ENCODE peak calls at places on chromosome 5, in five cellular contexts. One of them, this sample, is unnamed.

GRCh38 chr5:149549461-149550266 is 1.6 kb downstream of the CSNK1A1 start:
- DNase-seq in tibial artery: no peak
- DNase-seq in psoas muscle: no peak
- DNase-seq in progenitor cell of endocrine pancreas: no peak
- DNase-seq in AG10803: peak
- DNase-seq in this sample: peak

GRCh38 chr5:59790399-59791130 is 103.0 kb downstream of the PDE4D start:
- DNase-seq in tibial artery: no peak
- DNase-seq in psoas muscle: no peak
- DNase-seq in progenitor cell of endocrine pancreas: no peak
- DNase-seq in AG10803: peak
- DNase-seq in this sample: no peak

GRCh38 chr5:52856564-52856963 is 68.8 kb downstream of the ITGA1 start:
- DNase-seq in AG10803: peak
- DNase-seq in psoas muscle: no peak
- DNase-seq in progenitor cell of endocrine pancreas: no peak
- DNase-seq in tibial artery: no peak
- DNase-seq in this sample: no peak

GRCh38 chr5:17248999-17249634 is 31.7 kb downstream of the BASP1 start:
- DNase-seq in progenitor cell of endocrine pancreas: no peak
- DNase-seq in tibial artery: peak
- DNase-seq in AG10803: peak
- DNase-seq in psoas muscle: no peak
- DNase-seq in this sample: no peak

GRCh38 chr5:5711112-5711511 is 288.6 kb downstream of the ICE1 start:
- DNase-seq in psoas muscle: no peak
- DNase-seq in progenitor cell of endocrine pancreas: no peak
- DNase-seq in tibial artery: no peak
- DNase-seq in AG10803: no peak
- DNase-seq in this sample: no peak

GRCh38 chr5:76403713-76403962 is 553 bp downstream of the IQGAP2 start:
- DNase-seq in tibial artery: no peak
- DNase-seq in psoas muscle: no peak
- DNase-seq in progenitor cell of endocrine pancreas: no peak
- DNase-seq in AG10803: no peak
- DNase-seq in this sample: peak

GRCh38 chr5:171477101-171477500 is 57.7 kb downstream of the FGF18 start:
- DNase-seq in AG10803: no peak
- DNase-seq in tibial artery: no peak
- DNase-seq in psoas muscle: no peak
- DNase-seq in progenitor cell of endocrine pancreas: no peak
- DNase-seq in this sample: no peak

GRCh38 chr5:168404366-168404765 is 81.9 kb upstream of the RARS1 start:
- DNase-seq in progenitor cell of endocrine pancreas: no peak
- DNase-seq in AG10803: peak
- DNase-seq in tibial artery: no peak
- DNase-seq in psoas muscle: no peak
- DNase-seq in this sample: no peak

GRCh38 chr5:8908055-8908683 is 637.7 kb downstream of the SEMA5A start:
- DNase-seq in tibial artery: no peak
- DNase-seq in psoas muscle: no peak
- DNase-seq in progenitor cell of endocrine pancreas: peak
- DNase-seq in AG10803: no peak
- DNase-seq in this sample: no peak

GRCh38 chr5:171313481-171314206 is 4.6 kb downstream of the TLX3 start:
- DNase-seq in psoas muscle: no peak
- DNase-seq in progenitor cell of endocrine pancreas: no peak
- DNase-seq in tibial artery: peak
- DNase-seq in AG10803: no peak
- DNase-seq in this sample: no peak

GRCh38 chr5:117454716-117455212 is 880.1 kb upstream of the SEMA6A start:
- DNase-seq in progenitor cell of endocrine pancreas: peak
- DNase-seq in tibial artery: peak
- DNase-seq in psoas muscle: peak
- DNase-seq in AG10803: peak
- DNase-seq in this sample: no peak

GRCh38 chr5:106172681-106173532 is 1497.8 kb downstream of the EFNA5 start:
- DNase-seq in tibial artery: no peak
- DNase-seq in progenitor cell of endocrine pancreas: no peak
- DNase-seq in psoas muscle: no peak
- DNase-seq in AG10803: no peak
- DNase-seq in this sample: no peak

GRCh38 chr5:22521521-22521920 is 331.6 kb downstream of the CDH12 start:
- DNase-seq in progenitor cell of endocrine pancreas: no peak
- DNase-seq in AG10803: no peak
- DNase-seq in psoas muscle: no peak
- DNase-seq in tibial artery: no peak
- DNase-seq in this sample: no peak

GRCh38 chr5:37831821-37832524 is 7.9 kb downstream of the GDNF start:
- DNase-seq in tibial artery: no peak
- DNase-seq in AG10803: peak
- DNase-seq in progenitor cell of endocrine pancreas: no peak
- DNase-seq in psoas muscle: no peak
- DNase-seq in this sample: no peak

GRCh38 chr5:157568717-157569116 is 6.9 kb downstream of the ADAM19 start:
- DNase-seq in psoas muscle: no peak
- DNase-seq in progenitor cell of endocrine pancreas: no peak
- DNase-seq in tibial artery: no peak
- DNase-seq in AG10803: no peak
- DNase-seq in this sample: no peak

GRCh38 chr5:109852371-109853160 is 162.8 kb downstream of the MAN2A1 start:
- DNase-seq in AG10803: peak
- DNase-seq in tibial artery: no peak
- DNase-seq in psoas muscle: no peak
- DNase-seq in progenitor cell of endocrine pancreas: no peak
- DNase-seq in this sample: no peak

GRCh38 chr5:106766913-106767312 is 903.8 kb downstream of the EFNA5 start:
- DNase-seq in tibial artery: no peak
- DNase-seq in psoas muscle: no peak
- DNase-seq in progenitor cell of endocrine pancreas: no peak
- DNase-seq in AG10803: no peak
- DNase-seq in this sample: no peak

GRCh38 chr5:16552666-16553343 is 64.0 kb downstream of the RETREG1 start:
- DNase-seq in progenitor cell of endocrine pancreas: peak
- DNase-seq in tibial artery: peak
- DNase-seq in AG10803: peak
- DNase-seq in psoas muscle: peak
- DNase-seq in this sample: no peak

GRCh38 chr5:142320851-142321560 is 3.8 kb downstream of the SPRY4 start:
- DNase-seq in AG10803: no peak
- DNase-seq in psoas muscle: no peak
- DNase-seq in progenitor cell of endocrine pancreas: no peak
- DNase-seq in tibial artery: no peak
- DNase-seq in this sample: no peak

GRCh38 chr5:73405691-73406090 is 42.9 kb downstream of the FOXD1 start:
- DNase-seq in progenitor cell of endocrine pancreas: no peak
- DNase-seq in psoas muscle: no peak
- DNase-seq in AG10803: no peak
- DNase-seq in tibial artery: no peak
- DNase-seq in this sample: no peak

GRCh38 chr5:125088522-125089105 is 342.2 kb upstream of the ZNF608 start:
- DNase-seq in psoas muscle: no peak
- DNase-seq in progenitor cell of endocrine pancreas: no peak
- DNase-seq in AG10803: no peak
- DNase-seq in tibial artery: no peak
- DNase-seq in this sample: no peak

GRCh38 chr5:127392762-127393161 is 102.2 kb downstream of the MEGF10 start:
- DNase-seq in tibial artery: no peak
- DNase-seq in psoas muscle: no peak
- DNase-seq in AG10803: no peak
- DNase-seq in progenitor cell of endocrine pancreas: no peak
- DNase-seq in this sample: no peak

DNA sequence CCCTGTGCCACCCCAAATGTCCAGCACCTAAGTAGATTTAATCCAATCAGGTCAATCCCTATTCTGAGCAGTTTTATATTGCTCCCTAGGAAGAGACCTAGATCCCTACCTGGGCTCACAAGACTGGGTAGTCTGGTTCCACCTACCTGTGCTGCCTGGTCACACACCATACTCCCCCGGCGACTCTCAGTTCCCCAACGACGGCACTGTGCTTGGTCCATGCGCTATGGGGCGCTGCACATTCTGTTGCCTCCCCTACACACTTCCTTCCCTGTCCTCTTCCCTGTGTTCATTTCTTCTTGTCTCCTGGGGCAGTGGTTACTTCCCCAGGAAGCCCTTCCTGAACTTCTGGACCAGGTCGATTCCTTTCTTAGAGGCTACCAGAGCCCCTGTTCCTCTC is 109.9 kb upstream of the IL12B start:
- DNase-seq in AG10803: no peak
- DNase-seq in psoas muscle: no peak
- DNase-seq in tibial artery: no peak
- DNase-seq in progenitor cell of endocrine pancreas: no peak
- DNase-seq in this sample: no peak
- TF ChIP-seq CTCF in AG10803: no peak
- TF ChIP-seq CTCF in psoas muscle: no peak
- TF ChIP-seq CTCF in tibial artery: no peak
- TF ChIP-seq CTCF in progenitor cell of endocrine pancreas: no peak
- TF ChIP-seq CTCF in this sample: no peak

DNA sequence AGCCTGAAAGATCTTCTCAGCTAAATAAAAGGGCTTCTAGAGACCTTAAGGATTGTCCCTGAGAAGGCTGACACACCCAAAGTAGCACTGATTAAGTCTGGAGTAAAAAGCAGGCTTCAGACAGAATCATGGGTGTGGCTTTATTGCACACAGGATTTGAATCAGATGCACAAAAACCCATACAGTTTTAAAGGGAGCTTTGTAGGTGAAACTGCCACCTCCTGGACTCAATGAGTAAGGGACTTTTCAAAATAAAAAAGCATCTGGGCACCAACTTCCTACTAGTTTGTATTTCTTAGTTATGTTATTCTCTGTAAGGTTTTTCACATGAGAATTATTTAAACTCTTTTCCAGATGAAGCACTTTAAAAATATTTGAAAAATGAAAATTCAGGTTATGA is 129.4 kb downstream of the EDIL3 start:
- DNase-seq in progenitor cell of endocrine pancreas: no peak
- DNase-seq in AG10803: peak
- DNase-seq in psoas muscle: no peak
- DNase-seq in tibial artery: no peak
- DNase-seq in this sample: no peak
- TF ChIP-seq CTCF in progenitor cell of endocrine pancreas: peak
- TF ChIP-seq CTCF in AG10803: peak
- TF ChIP-seq CTCF in psoas muscle: no peak
- TF ChIP-seq CTCF in tibial artery: peak
- TF ChIP-seq CTCF in this sample: no peak

GRCh38 chr5:143645356-143645755 is 166.6 kb upstream of the HMHB1 start:
- DNase-seq in AG10803: no peak
- DNase-seq in tibial artery: no peak
- DNase-seq in psoas muscle: no peak
- DNase-seq in progenitor cell of endocrine pancreas: no peak
- DNase-seq in this sample: no peak

GRCh38 chr5:143650296-143650695 is 161.7 kb upstream of the HMHB1 start:
- DNase-seq in tibial artery: no peak
- DNase-seq in psoas muscle: no peak
- DNase-seq in AG10803: no peak
- DNase-seq in progenitor cell of endocrine pancreas: no peak
- DNase-seq in this sample: no peak

GRCh38 chr5:143649869-143650268 is 162.1 kb upstream of the HMHB1 start:
- DNase-seq in tibial artery: no peak
- DNase-seq in AG10803: peak
- DNase-seq in progenitor cell of endocrine pancreas: no peak
- DNase-seq in psoas muscle: no peak
- DNase-seq in this sample: no peak

GRCh38 chr5:143646961-143647360 is 165.0 kb upstream of the HMHB1 start:
- DNase-seq in AG10803: no peak
- DNase-seq in psoas muscle: no peak
- DNase-seq in tibial artery: no peak
- DNase-seq in progenitor cell of endocrine pancreas: no peak
- DNase-seq in this sample: no peak

GRCh38 chr5:143648696-143649095 is 163.3 kb upstream of the HMHB1 start:
- DNase-seq in AG10803: no peak
- DNase-seq in progenitor cell of endocrine pancreas: no peak
- DNase-seq in psoas muscle: no peak
- DNase-seq in tibial artery: no peak
- DNase-seq in this sample: no peak
- TF ChIP-seq CTCF in AG10803: no peak
- TF ChIP-seq CTCF in progenitor cell of endocrine pancreas: peak
- TF ChIP-seq CTCF in psoas muscle: peak
- TF ChIP-seq CTCF in tibial artery: no peak
- TF ChIP-seq CTCF in this sample: no peak

GRCh38 chr5:44779167-44779566 is 29.6 kb upstream of the MRPS30 start:
- DNase-seq in psoas muscle: no peak
- DNase-seq in progenitor cell of endocrine pancreas: no peak
- DNase-seq in tibial artery: no peak
- DNase-seq in AG10803: no peak
- DNase-seq in this sample: no peak

GRCh38 chr5:44770936-44771717 is 37.6 kb upstream of the MRPS30 start:
- DNase-seq in tibial artery: no peak
- DNase-seq in AG10803: no peak
- DNase-seq in psoas muscle: no peak
- DNase-seq in progenitor cell of endocrine pancreas: no peak
- DNase-seq in this sample: no peak

DNA sequence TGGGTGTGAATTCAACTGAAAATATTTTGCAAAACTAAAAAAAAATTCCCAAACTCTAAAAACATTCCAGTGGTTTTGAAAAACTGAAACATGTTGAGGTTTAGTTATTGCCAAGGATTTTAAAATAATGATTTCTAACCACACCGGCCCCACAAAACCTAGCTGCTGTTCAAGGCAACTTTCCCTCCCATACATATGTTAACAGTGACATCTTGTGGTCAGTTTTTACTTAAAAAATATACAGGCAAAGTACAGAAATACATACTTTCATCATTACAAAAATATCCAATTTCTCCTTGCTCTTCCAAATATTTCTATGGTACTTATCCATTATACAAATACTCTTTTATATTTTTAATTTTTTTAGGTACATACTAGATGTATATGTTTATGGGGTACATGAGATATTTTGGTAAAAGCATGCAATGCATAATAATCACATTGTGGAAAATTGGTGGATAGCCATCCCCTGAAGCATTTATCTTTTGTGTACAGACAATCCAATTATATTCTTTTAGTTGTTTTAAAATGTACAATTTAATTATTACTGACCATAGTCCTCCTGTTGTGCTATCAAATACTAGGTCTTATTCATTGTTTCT is 34.4 kb upstream of the MRPS30 start:
- DNase-seq in tibial artery: no peak
- DNase-seq in AG10803: peak
- DNase-seq in progenitor cell of endocrine pancreas: no peak
- DNase-seq in psoas muscle: no peak
- DNase-seq in this sample: no peak
- TF ChIP-seq CTCF in tibial artery: peak
- TF ChIP-seq CTCF in AG10803: peak
- TF ChIP-seq CTCF in progenitor cell of endocrine pancreas: peak
- TF ChIP-seq CTCF in psoas muscle: peak
- TF ChIP-seq CTCF in this sample: peak

GRCh38 chr5:119409235-119409815 is 43.0 kb upstream of the HSD17B4 start:
- DNase-seq in progenitor cell of endocrine pancreas: no peak
- DNase-seq in tibial artery: no peak
- DNase-seq in psoas muscle: no peak
- DNase-seq in AG10803: no peak
- DNase-seq in this sample: no peak
- TF ChIP-seq CTCF in progenitor cell of endocrine pancreas: no peak
- TF ChIP-seq CTCF in tibial artery: no peak
- TF ChIP-seq CTCF in psoas muscle: no peak
- TF ChIP-seq CTCF in AG10803: peak
- TF ChIP-seq CTCF in this sample: no peak

GRCh38 chr5:35246411-35246810 is 16.1 kb upstream of the PRLR start:
- DNase-seq in AG10803: no peak
- DNase-seq in progenitor cell of endocrine pancreas: no peak
- DNase-seq in tibial artery: no peak
- DNase-seq in psoas muscle: no peak
- DNase-seq in this sample: no peak
- TF ChIP-seq CTCF in AG10803: no peak
- TF ChIP-seq CTCF in progenitor cell of endocrine pancreas: peak
- TF ChIP-seq CTCF in tibial artery: no peak
- TF ChIP-seq CTCF in psoas muscle: no peak
- TF ChIP-seq CTCF in this sample: no peak